ENCODE peak calls at places on chromosomes 13 and 19, in five cellular contexts. I, B, T, X and U are unnamed samples.

GRCh38 chr19:55080915-55081772 is 5.5 kb downstream of the EPS8L1 start:
- DNase-seq in B (peak; percentile 99), T (peak; percentile 67), I (no peak), X (peak; percentile 81), U (peak; percentile 99)

GRCh38 chr19:4075373-4075772 is 8.7 kb upstream of the ZBTB7A start:
- DNase-seq in X (no peak), I (no peak), B (no peak), T (no peak), U (no peak)

GRCh38 chr13:43698743-43699142 is 88.0 kb downstream of the ENOX1 start:
- DNase-seq in B (no peak), I (no peak), X (peak; percentile 88), T (no peak), U (no peak)

GRCh38 chr19:46670874-46671273 is 9.9 kb upstream of the DACT3 start:
- DNase-seq in T (peak; percentile 42), B (no peak), I (no peak), X (peak; percentile 46), U (no peak)

GRCh38 chr19:55085923-55086715 is 10.4 kb downstream of the EPS8L1 start:
- DNase-seq in X (no peak), B (no peak), T (no peak), I (no peak), U (no peak)

GRCh38 chr13:45107539-45107938 is 12.8 kb upstream of the GTF2F2 start:
- DNase-seq in X (no peak), I (no peak), B (no peak), T (no peak), U (no peak)

GRCh38 chr19:32168111-32168510 is 177.3 kb upstream of the ZNF507 start:
- DNase-seq in X (no peak), B (no peak), T (no peak), I (no peak), U (no peak)

GRCh38 chr19:3275068-3275582 is 50.7 kb downstream of the CELF5 start:
- DNase-seq in B (peak; percentile 88), X (peak; percentile 22), I (peak; percentile 69), T (no peak), U (no peak)

GRCh38 chr19:40502647-40503046 is 35.8 kb downstream of the SPTBN4 start:
- DNase-seq in T (peak; percentile 50), X (no peak), I (no peak), B (peak; percentile 72), U (no peak)

GRCh38 chr19:45428385-45429231 is 4.9 kb upstream of the ERCC1 start:
- DNase-seq in B (peak; percentile 73), X (peak; percentile 90), T (peak; percentile 61), I (no peak), U (peak; percentile 85)

GRCh38 chr13:106151056-106151699 is 384.3 kb downstream of the EFNB2 start:
- DNase-seq in T (peak; percentile 85), B (no peak), X (peak; percentile 81), I (peak; percentile 48), U (peak; percentile 15)

GRCh38 chr19:11887618-11888531 is at the start of gene ZNF69:
- DNase-seq in B (peak; percentile 97), I (peak; percentile 89), X (peak; percentile 87), T (peak; percentile 91), U (peak; percentile 75)

GRCh38 chr19:52662631-52663030 is 24.5 kb upstream of the ZNF83 start:
- DNase-seq in T (peak; percentile 85), B (no peak), I (no peak), X (no peak), U (no peak)

GRCh38 chr19:43551399-43552197 is 18.6 kb downstream of the ZNF575 start:
- DNase-seq in X (no peak), B (no peak), I (no peak), T (no peak), U (no peak)

GRCh38 chr13:51804295-51805172 is 571 bp upstream of the DHRS12 start:
- DNase-seq in I (no peak), T (no peak), B (no peak), X (no peak), U (no peak)

GRCh38 chr13:105655046-105655445 is 880.4 kb downstream of the EFNB2 start:
- DNase-seq in I (no peak), T (peak; percentile 19), X (peak; percentile 6), B (no peak), U (no peak)

GRCh38 chr13:23673354-23673753 is 103.1 kb downstream of the TNFRSF19 start:
- DNase-seq in X (peak; percentile 82), T (peak; percentile 21), I (no peak), B (no peak), U (no peak)

GRCh38 chr13:107422421-107422820 is 792.9 kb downstream of the LIG4 start:
- DNase-seq in B (no peak), X (no peak), I (no peak), T (no peak), U (no peak)

GRCh38 chr13:107421951-107422350 is 793.4 kb downstream of the LIG4 start:
- DNase-seq in T (no peak), X (peak; percentile 38), B (no peak), I (no peak), U (no peak)

GRCh38 chr13:107421028-107421427 is 794.3 kb downstream of the LIG4 start:
- DNase-seq in X (peak; percentile 78), I (no peak), T (no peak), B (no peak), U (no peak)
- H2BK12ac ChIP-seq in X (no peak overlapping the region), I (no peak overlapping the region), T (no peak overlapping the region), B (no peak overlapping the region), U (no peak overlapping the region)

GRCh38 chr13:18996627-18997051 is 185.0 kb downstream of the TUBA3C start:
- DNase-seq in T (no peak), I (no peak), X (no peak), B (no peak), U (no peak)
- H2BK12ac ChIP-seq in T (no peak overlapping the region), I (no peak overlapping the region), X (no peak overlapping the region), B (no peak overlapping the region), U (no peak overlapping the region)

GRCh38 chr19:1508507-1508856 is 4.3 kb downstream of the ADAMTSL5 start:
- DNase-seq in X (no peak), I (no peak), B (no peak), T (peak; percentile 44), U (no peak)
- H2BK12ac ChIP-seq in X (peak overlapping the region; percentile 13), I (peak overlapping the region; percentile 97), B (no peak overlapping the region), T (no peak overlapping the region), U (peak overlapping the region; percentile 17)

GRCh38 chr19:29927944-29928669 is 13.9 kb upstream of the URI1 start:
- DNase-seq in T (no peak), I (no peak), B (peak; percentile 63), X (no peak), U (no peak)
- H2BK12ac ChIP-seq in T (no peak overlapping the region), I (peak overlapping the region; percentile 50), B (no peak overlapping the region), X (no peak overlapping the region), U (no peak overlapping the region)

DNA sequence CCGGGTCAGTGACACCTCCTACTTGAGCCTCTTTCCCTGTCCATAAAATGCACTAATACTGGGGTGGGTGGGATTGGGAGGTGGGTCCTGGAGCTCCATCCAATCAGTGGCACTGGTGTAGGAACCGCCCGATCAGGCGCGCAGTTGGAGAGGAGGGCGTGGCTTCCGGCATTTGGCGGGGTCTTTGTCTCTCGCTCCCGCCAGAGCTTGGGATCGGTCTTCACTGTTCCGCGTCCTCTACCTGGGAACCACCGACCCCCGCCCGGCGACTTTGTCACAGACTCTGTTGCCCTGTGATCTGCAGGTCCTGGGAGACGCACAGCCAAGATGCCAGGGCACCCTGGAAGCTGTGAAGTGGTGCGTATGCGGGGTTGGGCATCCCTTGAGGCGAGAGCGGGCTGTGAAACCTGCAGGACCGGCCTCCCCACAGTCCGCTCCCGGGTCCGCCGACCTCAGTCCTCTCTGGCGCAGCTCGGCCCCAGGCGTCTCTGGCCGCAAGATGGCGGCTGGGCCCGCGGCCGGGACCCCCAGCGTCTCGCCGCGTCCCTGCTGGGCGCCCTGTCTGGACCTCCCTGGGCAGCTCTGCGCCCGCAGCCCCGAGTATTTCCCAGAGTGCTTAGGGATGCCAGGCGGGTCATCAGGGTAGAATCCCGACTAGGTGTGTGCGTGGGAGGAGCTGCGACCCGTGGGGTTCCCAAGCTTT is 41.6 kb upstream of the ZNF730 start:
- DNase-seq in X (peak; percentile 82), I (peak; percentile 81), B (peak; percentile 97), T (peak; percentile 78), U (peak; percentile 95)
- H2BK12ac ChIP-seq in X (no peak overlapping the region), I (no peak overlapping the region), B (no peak overlapping the region), T (no peak overlapping the region), U (peak overlapping the region; percentile 94)

GRCh38 chr19:19744641-19745040 is 11.7 kb upstream of the ZNF14 start:
- DNase-seq in T (no peak), I (no peak), X (no peak), B (no peak), U (no peak)
- H2BK12ac ChIP-seq in T (no peak overlapping the region), I (no peak overlapping the region), X (no peak overlapping the region), B (no peak overlapping the region), U (no peak overlapping the region)

GRCh38 chr13:79338343-79338742 is 67.7 kb downstream of the RBM26 start:
- DNase-seq in B (no peak), I (no peak), T (peak; percentile 64), X (no peak), U (no peak)
- H2BK12ac ChIP-seq in B (no peak overlapping the region), I (no peak overlapping the region), T (no peak overlapping the region), X (no peak overlapping the region), U (no peak overlapping the region)

GRCh38 chr19:8926341-8926740 is 83.9 kb downstream of the MUC16 start:
- DNase-seq in B (no peak), T (peak; percentile 88), X (no peak), I (no peak), U (no peak)

GRCh38 chr19:8922591-8922990 is 87.6 kb downstream of the MUC16 start:
- DNase-seq in T (no peak), X (no peak), B (peak; percentile 68), I (no peak), U (no peak)

DNA sequence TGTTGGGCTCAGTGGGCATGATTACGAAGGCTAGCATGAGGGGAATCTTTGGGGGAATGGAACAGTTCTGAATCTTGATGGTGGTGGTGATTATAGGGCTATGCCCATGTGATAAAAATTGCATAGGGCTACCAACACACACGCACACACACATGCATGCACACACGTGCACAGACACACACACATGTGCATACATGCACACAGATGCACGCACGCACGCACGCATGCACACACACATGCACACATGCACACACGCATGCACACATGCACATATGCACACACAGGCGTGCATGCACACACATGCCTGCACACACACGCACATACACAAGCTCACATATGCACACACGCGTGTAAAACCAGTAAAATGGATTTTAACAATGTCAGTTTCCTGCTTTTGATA is 85.9 kb downstream of the MUC16 start:
- DNase-seq in B (no peak), T (no peak), X (no peak), I (no peak), U (no peak)
- H2BK12ac ChIP-seq in B (no peak overlapping the region), T (no peak overlapping the region), X (no peak overlapping the region), I (no peak overlapping the region), U (no peak overlapping the region)